ENCODE peak calls at places on chromosome 20, in ten cellular contexts. One of them, this sample, is unnamed.

GRCh38 chr20:40449144-40449543 is 239.9 kb downstream of the MAFB start:
- DNase-seq in cardiac muscle cell: no peak
- DNase-seq in epithelial cell of esophagus: no peak
- DNase-seq in bronchial epithelial cell: no peak
- DNase-seq in body of pancreas: no peak
- DNase-seq in lower lobe of right lung: no peak
- DNase-seq in DND-41: no peak
- DNase-seq in AG04449: no peak
- DNase-seq in heart left ventricle: no peak
- DNase-seq in breast epithelium: no peak
- DNase-seq in this sample: no peak

GRCh38 chr20:22775671-22776139 is 191.3 kb upstream of the FOXA2 start:
- DNase-seq in cardiac muscle cell: no peak
- DNase-seq in epithelial cell of esophagus: peak
- DNase-seq in bronchial epithelial cell: peak
- DNase-seq in body of pancreas: no peak
- DNase-seq in lower lobe of right lung: no peak
- DNase-seq in DND-41: no peak
- DNase-seq in AG04449: no peak
- DNase-seq in heart left ventricle: no peak
- DNase-seq in breast epithelium: no peak
- DNase-seq in this sample: no peak

GRCh38 chr20:30167540-30167939 is 1089.9 kb upstream of the DEFB115 start:
- DNase-seq in cardiac muscle cell: no peak
- DNase-seq in epithelial cell of esophagus: no peak
- DNase-seq in bronchial epithelial cell: no peak
- DNase-seq in body of pancreas: no peak
- DNase-seq in lower lobe of right lung: no peak
- DNase-seq in DND-41: no peak
- DNase-seq in AG04449: no peak
- DNase-seq in heart left ventricle: no peak
- DNase-seq in breast epithelium: no peak
- DNase-seq in this sample: no peak

GRCh38 chr20:34181484-34181883 is 59.7 kb upstream of the ASIP start:
- DNase-seq in cardiac muscle cell: no peak
- DNase-seq in epithelial cell of esophagus: no peak
- DNase-seq in bronchial epithelial cell: no peak
- DNase-seq in body of pancreas: no peak
- DNase-seq in lower lobe of right lung: no peak
- DNase-seq in DND-41: no peak
- DNase-seq in AG04449: no peak
- DNase-seq in heart left ventricle: no peak
- DNase-seq in breast epithelium: no peak
- DNase-seq in this sample: no peak

GRCh38 chr20:34390769-34391447 is 27.8 kb downstream of the ITCH start:
- DNase-seq in cardiac muscle cell: no peak
- DNase-seq in epithelial cell of esophagus: peak
- DNase-seq in bronchial epithelial cell: peak
- DNase-seq in body of pancreas: peak
- DNase-seq in lower lobe of right lung: peak
- DNase-seq in DND-41: no peak
- DNase-seq in AG04449: peak
- DNase-seq in heart left ventricle: peak
- DNase-seq in breast epithelium: no peak
- DNase-seq in this sample: no peak

GRCh38 chr20:54848262-54848661 is 372.9 kb downstream of the DOK5 start:
- DNase-seq in cardiac muscle cell: no peak
- DNase-seq in epithelial cell of esophagus: no peak
- DNase-seq in bronchial epithelial cell: no peak
- DNase-seq in body of pancreas: no peak
- DNase-seq in lower lobe of right lung: no peak
- DNase-seq in DND-41: no peak
- DNase-seq in AG04449: no peak
- DNase-seq in heart left ventricle: no peak
- DNase-seq in breast epithelium: no peak
- DNase-seq in this sample: no peak

GRCh38 chr20:2616634-2617033 is 35.8 kb upstream of the NOP56 start:
- DNase-seq in cardiac muscle cell: no peak
- DNase-seq in epithelial cell of esophagus: no peak
- DNase-seq in bronchial epithelial cell: no peak
- DNase-seq in body of pancreas: no peak
- DNase-seq in lower lobe of right lung: no peak
- DNase-seq in DND-41: no peak
- DNase-seq in AG04449: no peak
- DNase-seq in heart left ventricle: no peak
- DNase-seq in breast epithelium: no peak
- DNase-seq in this sample: no peak

GRCh38 chr20:49515588-49515987 is 33.1 kb upstream of the KCNB1 start:
- DNase-seq in cardiac muscle cell: no peak
- DNase-seq in epithelial cell of esophagus: no peak
- DNase-seq in bronchial epithelial cell: no peak
- DNase-seq in body of pancreas: no peak
- DNase-seq in lower lobe of right lung: no peak
- DNase-seq in DND-41: no peak
- DNase-seq in AG04449: no peak
- DNase-seq in heart left ventricle: no peak
- DNase-seq in breast epithelium: no peak
- DNase-seq in this sample: no peak

GRCh38 chr20:4813076-4813838 is 91.5 kb downstream of the PRND start:
- DNase-seq in cardiac muscle cell: no peak
- DNase-seq in epithelial cell of esophagus: no peak
- DNase-seq in bronchial epithelial cell: no peak
- DNase-seq in body of pancreas: peak
- DNase-seq in lower lobe of right lung: no peak
- DNase-seq in DND-41: no peak
- DNase-seq in AG04449: no peak
- DNase-seq in heart left ventricle: peak
- DNase-seq in breast epithelium: no peak
- DNase-seq in this sample: peak

GRCh38 chr20:41138217-41138526 is 829 bp downstream of the PLCG1 start:
- DNase-seq in cardiac muscle cell: no peak
- DNase-seq in epithelial cell of esophagus: no peak
- DNase-seq in bronchial epithelial cell: no peak
- DNase-seq in body of pancreas: no peak
- DNase-seq in lower lobe of right lung: no peak
- DNase-seq in DND-41: no peak
- DNase-seq in AG04449: no peak
- DNase-seq in heart left ventricle: no peak
- DNase-seq in breast epithelium: no peak
- DNase-seq in this sample: no peak

GRCh38 chr20:60117040-60117439 is 158.8 kb downstream of the CDH26 start:
- DNase-seq in cardiac muscle cell: peak
- DNase-seq in epithelial cell of esophagus: no peak
- DNase-seq in bronchial epithelial cell: no peak
- DNase-seq in body of pancreas: no peak
- DNase-seq in lower lobe of right lung: no peak
- DNase-seq in DND-41: no peak
- DNase-seq in AG04449: peak
- DNase-seq in heart left ventricle: no peak
- DNase-seq in breast epithelium: no peak
- DNase-seq in this sample: no peak

GRCh38 chr20:56229821-56230220 is 18.7 kb upstream of the MC3R start:
- DNase-seq in cardiac muscle cell: no peak
- DNase-seq in epithelial cell of esophagus: no peak
- DNase-seq in bronchial epithelial cell: no peak
- DNase-seq in body of pancreas: no peak
- DNase-seq in lower lobe of right lung: no peak
- DNase-seq in DND-41: no peak
- DNase-seq in AG04449: no peak
- DNase-seq in heart left ventricle: no peak
- DNase-seq in breast epithelium: no peak
- DNase-seq in this sample: no peak

GRCh38 chr20:40319741-40320499 is 369.1 kb downstream of the MAFB start:
- DNase-seq in cardiac muscle cell: peak
- DNase-seq in epithelial cell of esophagus: no peak
- DNase-seq in bronchial epithelial cell: no peak
- DNase-seq in body of pancreas: no peak
- DNase-seq in lower lobe of right lung: no peak
- DNase-seq in DND-41: no peak
- DNase-seq in AG04449: no peak
- DNase-seq in heart left ventricle: no peak
- DNase-seq in breast epithelium: no peak
- DNase-seq in this sample: no peak

GRCh38 chr20:45469336-45470261 is at the start of gene WFDC2:
- DNase-seq in cardiac muscle cell: peak
- DNase-seq in epithelial cell of esophagus: no peak
- DNase-seq in bronchial epithelial cell: no peak
- DNase-seq in body of pancreas: peak
- DNase-seq in lower lobe of right lung: peak
- DNase-seq in DND-41: no peak
- DNase-seq in AG04449: no peak
- DNase-seq in heart left ventricle: no peak
- DNase-seq in breast epithelium: peak
- DNase-seq in this sample: no peak

GRCh38 chr20:32089637-32090330 is 19.7 kb upstream of the TM9SF4 start:
- DNase-seq in cardiac muscle cell: no peak
- DNase-seq in epithelial cell of esophagus: no peak
- DNase-seq in bronchial epithelial cell: no peak
- DNase-seq in body of pancreas: no peak
- DNase-seq in lower lobe of right lung: no peak
- DNase-seq in DND-41: no peak
- DNase-seq in AG04449: no peak
- DNase-seq in heart left ventricle: no peak
- DNase-seq in breast epithelium: no peak
- DNase-seq in this sample: no peak

GRCh38 chr20:32036716-32037355 is 15.2 kb upstream of the HCK start:
- DNase-seq in cardiac muscle cell: no peak
- DNase-seq in epithelial cell of esophagus: no peak
- DNase-seq in bronchial epithelial cell: no peak
- DNase-seq in body of pancreas: no peak
- DNase-seq in lower lobe of right lung: no peak
- DNase-seq in DND-41: no peak
- DNase-seq in AG04449: no peak
- DNase-seq in heart left ventricle: no peak
- DNase-seq in breast epithelium: no peak
- DNase-seq in this sample: no peak

GRCh38 chr20:35192071-35192872 is 20.4 kb downstream of the PROCR start:
- DNase-seq in cardiac muscle cell: peak
- DNase-seq in epithelial cell of esophagus: peak
- DNase-seq in bronchial epithelial cell: peak
- DNase-seq in body of pancreas: peak
- DNase-seq in lower lobe of right lung: no peak
- DNase-seq in DND-41: no peak
- DNase-seq in AG04449: no peak
- DNase-seq in heart left ventricle: no peak
- DNase-seq in breast epithelium: no peak
- DNase-seq in this sample: no peak

GRCh38 chr20:10919549-10920140 is 245.8 kb upstream of the JAG1 start:
- DNase-seq in cardiac muscle cell: no peak
- DNase-seq in epithelial cell of esophagus: peak
- DNase-seq in bronchial epithelial cell: peak
- DNase-seq in body of pancreas: no peak
- DNase-seq in lower lobe of right lung: no peak
- DNase-seq in DND-41: no peak
- DNase-seq in AG04449: no peak
- DNase-seq in heart left ventricle: peak
- DNase-seq in breast epithelium: no peak
- DNase-seq in this sample: no peak

GRCh38 chr20:63337786-63338420 is 23.2 kb downstream of the CHRNA4 start:
- DNase-seq in cardiac muscle cell: no peak
- DNase-seq in epithelial cell of esophagus: no peak
- DNase-seq in bronchial epithelial cell: no peak
- DNase-seq in body of pancreas: no peak
- DNase-seq in lower lobe of right lung: no peak
- DNase-seq in DND-41: no peak
- DNase-seq in AG04449: peak
- DNase-seq in heart left ventricle: no peak
- DNase-seq in breast epithelium: no peak
- DNase-seq in this sample: no peak
- TF ChIP-seq CTCF in cardiac muscle cell: no peak
- TF ChIP-seq CTCF in epithelial cell of esophagus: no peak
- TF ChIP-seq CTCF in bronchial epithelial cell: no peak
- TF ChIP-seq CTCF in body of pancreas: no peak
- TF ChIP-seq CTCF in lower lobe of right lung: no peak
- TF ChIP-seq CTCF in DND-41: no peak
- TF ChIP-seq CTCF in AG04449: no peak
- TF ChIP-seq CTCF in heart left ventricle: no peak
- TF ChIP-seq CTCF in breast epithelium: no peak
- TF ChIP-seq CTCF in this sample: no peak

GRCh38 chr20:51695574-51696303 is 72.5 kb downstream of the ATP9A start:
- DNase-seq in cardiac muscle cell: no peak
- DNase-seq in epithelial cell of esophagus: peak
- DNase-seq in bronchial epithelial cell: peak
- DNase-seq in body of pancreas: no peak
- DNase-seq in lower lobe of right lung: no peak
- DNase-seq in DND-41: no peak
- DNase-seq in AG04449: peak
- DNase-seq in heart left ventricle: no peak
- DNase-seq in breast epithelium: no peak
- DNase-seq in this sample: no peak
- H3K4me3 ChIP-seq in cardiac muscle cell: no peak
- H3K4me3 ChIP-seq in epithelial cell of esophagus: no peak
- H3K4me3 ChIP-seq in bronchial epithelial cell: no peak
- H3K4me3 ChIP-seq in body of pancreas: no peak
- H3K4me3 ChIP-seq in lower lobe of right lung: no peak
- H3K4me3 ChIP-seq in DND-41: no peak
- H3K4me3 ChIP-seq in AG04449: no peak
- H3K4me3 ChIP-seq in heart left ventricle: no peak
- H3K4me3 ChIP-seq in breast epithelium: no peak
- H3K4me3 ChIP-seq in this sample: no peak

DNA sequence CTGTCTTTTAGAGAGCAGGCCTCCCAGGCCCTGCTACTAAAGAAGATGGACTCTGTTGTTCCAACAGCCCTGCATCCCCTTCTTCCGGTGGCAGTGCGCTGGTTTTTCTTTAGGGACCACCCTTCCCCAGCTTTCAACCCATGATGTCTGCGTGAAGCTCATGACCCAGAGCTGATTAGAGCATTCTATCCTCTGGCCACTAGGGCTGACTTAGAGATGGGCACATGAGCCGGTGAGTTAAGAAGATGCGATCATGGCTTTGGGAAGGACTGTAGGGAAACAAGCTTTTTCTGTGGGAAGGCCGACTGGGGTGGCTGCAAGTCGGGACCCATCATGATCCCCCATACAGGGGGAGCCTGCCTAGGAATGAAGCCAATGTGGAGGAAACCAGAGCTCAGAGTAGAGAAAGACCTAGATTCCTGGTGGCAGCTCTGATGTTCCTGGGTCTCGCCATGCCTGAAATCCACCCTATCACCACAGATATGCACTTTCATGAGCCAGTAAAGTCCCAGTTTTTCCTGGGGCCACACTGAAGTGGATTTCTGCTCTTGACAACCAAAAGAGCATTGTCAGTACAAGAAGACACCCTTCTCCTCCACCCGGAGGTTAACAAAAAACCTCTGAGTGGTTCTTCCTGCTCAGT is 29.1 kb upstream of the STX16 start:
- DNase-seq in cardiac muscle cell: no peak
- DNase-seq in epithelial cell of esophagus: no peak
- DNase-seq in bronchial epithelial cell: no peak
- DNase-seq in body of pancreas: no peak
- DNase-seq in lower lobe of right lung: no peak
- DNase-seq in DND-41: no peak
- DNase-seq in AG04449: no peak
- DNase-seq in heart left ventricle: no peak
- DNase-seq in breast epithelium: no peak
- DNase-seq in this sample: no peak
- TF ChIP-seq CTCF in cardiac muscle cell: peak
- TF ChIP-seq CTCF in epithelial cell of esophagus: no peak
- TF ChIP-seq CTCF in bronchial epithelial cell: peak
- TF ChIP-seq CTCF in body of pancreas: no peak
- TF ChIP-seq CTCF in lower lobe of right lung: no peak
- TF ChIP-seq CTCF in DND-41: peak
- TF ChIP-seq CTCF in AG04449: peak
- TF ChIP-seq CTCF in heart left ventricle: no peak
- TF ChIP-seq CTCF in breast epithelium: no peak
- TF ChIP-seq CTCF in this sample: peak

GRCh38 chr20:36543187-36544133 is 2.1 kb downstream of the MYL9 start:
- DNase-seq in cardiac muscle cell: no peak
- DNase-seq in epithelial cell of esophagus: no peak
- DNase-seq in bronchial epithelial cell: no peak
- DNase-seq in body of pancreas: peak
- DNase-seq in lower lobe of right lung: no peak
- DNase-seq in DND-41: no peak
- DNase-seq in AG04449: no peak
- DNase-seq in heart left ventricle: peak
- DNase-seq in breast epithelium: no peak
- DNase-seq in this sample: no peak
- H3K4me3 ChIP-seq in cardiac muscle cell: peak
- H3K4me3 ChIP-seq in epithelial cell of esophagus: no peak
- H3K4me3 ChIP-seq in bronchial epithelial cell: no peak
- H3K4me3 ChIP-seq in body of pancreas: no peak
- H3K4me3 ChIP-seq in lower lobe of right lung: peak
- H3K4me3 ChIP-seq in DND-41: no peak
- H3K4me3 ChIP-seq in AG04449: peak
- H3K4me3 ChIP-seq in heart left ventricle: peak
- H3K4me3 ChIP-seq in breast epithelium: peak
- H3K4me3 ChIP-seq in this sample: no peak

This sample was measured in GM12865.